ENCODE peak calls at places on chromosome 4, in four cellular contexts. G, O, E and B are unnamed samples.

GRCh38 chr4:85474818-85475630 is at the start of gene ARHGAP24:
- DNase-seq in G (peak; percentile 100), O (peak; percentile 32), E (peak; percentile 91), B (peak; percentile 95)

GRCh38 chr4:169723207-169723606 is 34.5 kb downstream of the HPF1 start:
- DNase-seq in G (peak; percentile 40), O (peak; percentile 30), E (no peak), B (no peak)

GRCh38 chr4:152325831-152326230 is 210.1 kb downstream of the FBXW7 start:
- DNase-seq in G (no peak), O (no peak), E (no peak), B (no peak)

GRCh38 chr4:94420356-94420755 is 31.4 kb upstream of the PDLIM5 start:
- DNase-seq in G (no peak), O (no peak), E (no peak), B (no peak)

GRCh38 chr4:98673978-98674377 is 15.6 kb upstream of the TSPAN5 start:
- DNase-seq in G (no peak), O (no peak), E (no peak), B (no peak)

GRCh38 chr4:138409670-138410069 is 167.5 kb upstream of the SLC7A11 start:
- DNase-seq in G (no peak), O (no peak), E (no peak), B (no peak)

GRCh38 chr4:121706595-121707021 is 9.8 kb upstream of the ANXA5 start:
- DNase-seq in G (peak; percentile 88), O (no peak), E (no peak), B (peak; percentile 81)

GRCh38 chr4:142778908-142779307 is 67.2 kb downstream of the INPP4B start:
- DNase-seq in G (no peak), O (no peak), E (no peak), B (no peak)

GRCh38 chr4:12902735-12903134 is 581.4 kb downstream of the RAB28 start:
- DNase-seq in G (no peak), O (no peak), E (no peak), B (peak; percentile 26)

GRCh38 chr4:120801171-120801758 is 121.3 kb downstream of the PRDM5 start:
- DNase-seq in G (peak; percentile 44), O (no peak), E (no peak), B (peak; percentile 87)

GRCh38 chr4:54498661-54499111 is 159.1 kb upstream of the KIT start:
- DNase-seq in G (peak; percentile 9), O (no peak), E (no peak), B (peak; percentile 73)

GRCh38 chr4:17511041-17511949 is 595 bp downstream of the QDPR start:
- DNase-seq in G (peak; percentile 41), O (peak; percentile 35), E (peak; percentile 82), B (peak; percentile 81)

GRCh38 chr4:185035284-185035683 is 17.0 kb downstream of the HELT start:
- DNase-seq in G (no peak), O (no peak), E (no peak), B (no peak)

DNA sequence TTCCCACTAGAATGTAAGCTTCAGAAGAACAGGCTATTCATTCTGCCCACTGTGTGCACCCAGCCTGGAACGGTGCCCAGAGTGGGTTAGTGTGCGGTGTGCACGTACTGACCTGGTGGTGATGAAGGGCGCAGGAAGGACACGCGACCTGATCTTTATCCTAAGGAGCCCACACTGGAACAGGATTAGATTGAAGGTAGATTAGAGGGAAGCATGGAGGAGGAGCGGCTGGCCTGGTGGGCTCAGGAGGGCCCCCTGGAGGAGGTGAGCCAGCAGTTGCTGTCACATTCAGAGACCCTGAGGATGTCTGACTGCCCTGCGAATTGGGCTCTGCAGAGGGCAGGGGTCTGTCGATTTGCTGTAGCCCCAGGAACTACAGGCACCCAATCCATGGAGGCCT is 73.1 kb downstream of the HTRA3 start:
- DNase-seq in G (no peak), O (no peak), E (no peak), B (no peak)
- TF ChIP-seq CTCF in G (no peak), O (peak; percentile 56), E (no peak), B (peak; percentile 8)

DNA sequence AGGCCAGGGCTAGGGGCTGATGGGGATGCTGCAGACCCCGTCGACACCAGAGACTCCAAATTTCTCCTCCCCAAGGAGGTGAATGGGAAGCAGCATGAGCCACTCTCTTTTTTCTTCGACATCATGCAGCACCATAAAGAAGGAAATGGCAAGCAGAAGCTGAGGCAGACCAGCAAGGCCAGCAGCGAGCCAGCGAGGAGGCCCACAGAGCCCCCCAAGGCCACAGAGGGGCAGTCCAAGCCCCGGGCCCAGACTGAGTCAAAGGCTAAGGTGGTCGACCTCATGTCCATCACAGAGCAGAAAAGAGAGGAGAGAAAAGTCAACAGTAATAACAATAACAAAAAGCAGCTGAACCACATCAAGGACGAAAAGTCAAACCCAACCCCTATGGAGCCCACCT is 56.1 kb downstream of the TNIP2 start:
- DNase-seq in G (no peak), O (no peak), E (no peak), B (no peak)
- H3K36me3 ChIP-seq in G (peaks cover 18% of the 10 kb centered on the region), O (peaks cover 88% of the 10 kb centered on the region), E (peaks cover 99% of the 10 kb centered on the region), B (peaks cover 94% of the 10 kb centered on the region)

DNA sequence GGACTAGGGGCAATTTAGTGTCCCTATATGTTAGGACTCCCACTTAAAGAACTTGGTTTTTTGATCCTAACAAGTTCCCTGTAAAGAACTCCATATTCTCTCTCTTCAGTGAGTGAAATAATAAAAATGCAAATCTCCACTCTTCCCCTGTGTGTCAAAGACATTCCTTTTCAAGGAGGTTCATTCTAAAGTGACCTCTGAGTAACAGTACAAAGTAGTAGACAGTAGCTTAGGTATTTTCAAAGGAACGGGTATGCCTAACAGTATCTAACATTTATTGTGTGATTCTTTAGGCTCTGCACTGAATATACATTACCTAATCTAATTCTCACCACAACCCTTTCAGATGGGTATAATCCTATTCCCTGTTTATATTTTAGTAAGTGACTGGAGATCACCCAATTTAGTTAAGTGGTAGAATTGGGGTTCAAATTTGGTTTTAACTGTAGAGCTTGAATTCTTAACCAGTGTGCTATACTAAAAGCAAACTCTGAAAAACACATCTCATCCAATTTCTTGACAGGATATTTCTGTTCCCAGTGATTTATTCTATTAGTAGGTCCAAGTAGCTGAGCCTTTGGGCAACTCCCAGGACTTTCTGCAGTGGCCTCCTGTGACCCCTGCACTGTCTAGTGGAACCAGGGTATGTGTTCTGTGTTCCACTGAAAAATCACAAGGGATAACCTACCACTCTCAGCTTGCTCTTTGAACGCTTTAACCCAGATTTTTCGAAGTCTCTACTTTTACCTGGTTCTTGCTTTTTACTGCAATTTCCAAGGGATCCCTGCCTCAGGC is 58.2 kb upstream of the SCOC start:
- DNase-seq in G (no peak), O (no peak), E (no peak), B (no peak)
- H3K4me3 ChIP-seq in G (no peak overlapping the region), O (no peak overlapping the region), E (no peak overlapping the region), B (no peak overlapping the region)

GRCh38 chr4:102541708-102542107 is 40.5 kb downstream of the NFKB1 start:
- DNase-seq in G (no peak), O (no peak), E (no peak), B (no peak)
- TF ChIP-seq CTCF in G (no peak), O (peak; percentile 46), E (no peak), B (no peak)

DNA sequence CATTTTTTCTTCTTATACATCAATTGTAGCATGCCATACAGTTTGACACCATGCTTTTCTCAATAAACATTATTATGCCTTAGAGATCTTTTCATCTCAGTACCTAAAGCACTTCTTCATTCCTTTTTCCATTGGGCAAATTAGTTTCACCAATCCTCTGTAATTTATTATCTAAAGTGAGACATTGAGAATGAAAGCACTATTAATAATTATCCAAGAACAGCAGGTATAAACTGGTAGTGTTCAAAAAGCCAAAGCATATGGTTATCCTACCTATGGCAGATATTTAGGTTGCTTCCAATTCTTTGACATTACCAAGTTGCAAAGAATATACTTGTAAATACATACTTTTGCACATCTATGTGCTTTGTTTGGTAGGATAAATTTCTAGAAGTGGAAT is 15.6 kb downstream of the LAMTOR3 start:
- DNase-seq in G (no peak), O (no peak), E (no peak), B (no peak)
- H3K36me3 ChIP-seq in G (peaks cover 7% of the 10 kb centered on the region), O (peaks cover 54% of the 10 kb centered on the region), E (peaks cover 60% of the 10 kb centered on the region), B (peaks cover 50% of the 10 kb centered on the region)

GRCh38 chr4:113026556-113026955 is 22.9 kb upstream of the ANK2 start:
- DNase-seq in G (no peak), O (no peak), E (no peak), B (no peak)

GRCh38 chr4:113016377-113016776 is 33.1 kb upstream of the ANK2 start:
- DNase-seq in G (no peak), O (no peak), E (no peak), B (no peak)

GRCh38 chr4:113024373-113024772 is 25.1 kb upstream of the ANK2 start:
- DNase-seq in G (no peak), O (no peak), E (no peak), B (no peak)

GRCh38 chr4:113020966-113021365 is 28.5 kb upstream of the ANK2 start:
- DNase-seq in G (peak; percentile 18), O (no peak), E (no peak), B (no peak)
- H3K4me3 ChIP-seq in G (no peak overlapping the region), O (no peak overlapping the region), E (no peak overlapping the region), B (no peak overlapping the region)

DNA sequence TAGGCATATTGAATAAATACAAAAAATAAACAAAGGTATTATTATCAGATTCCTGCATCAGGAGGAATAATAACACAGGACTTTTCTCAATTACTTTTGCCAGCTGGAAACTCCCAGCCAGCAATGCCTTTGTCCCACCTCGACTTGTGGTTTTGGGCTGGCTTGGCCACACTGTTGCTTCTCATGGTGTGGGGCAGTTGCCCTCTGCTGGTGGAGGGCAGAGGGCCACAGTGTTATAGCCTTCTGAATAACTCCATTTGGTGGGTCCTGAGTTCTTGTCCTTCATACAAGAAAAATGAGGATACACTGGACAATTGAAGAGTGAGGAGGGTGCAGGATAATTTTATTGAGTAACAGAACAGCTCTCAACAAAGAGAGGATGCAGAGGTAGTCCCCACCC is 1206.0 kb upstream of the ADGRL3 start:
- DNase-seq in G (no peak), O (no peak), E (no peak), B (no peak)
- TF ChIP-seq CTCF in G (no peak), O (no peak), E (no peak), B (no peak)

DNA sequence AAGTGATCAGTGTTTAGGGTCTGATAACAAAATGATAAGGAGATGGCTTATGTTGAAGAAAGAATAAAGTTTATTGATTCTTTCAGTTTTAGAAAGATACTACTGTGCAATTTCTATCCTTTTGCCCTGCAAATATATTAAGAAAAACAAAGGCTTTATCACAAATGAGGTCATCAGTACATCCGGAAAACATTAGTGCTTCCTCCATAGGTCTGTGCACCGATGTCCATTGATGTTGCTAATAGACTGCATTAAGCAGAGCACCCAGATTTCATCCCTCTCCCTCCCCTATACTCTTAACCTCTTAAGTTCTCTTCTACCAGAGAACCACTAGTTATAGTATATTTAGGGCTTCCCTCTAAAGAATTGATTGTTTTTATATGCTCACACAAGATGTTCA is 53.7 kb upstream of the HHIP start:
- DNase-seq in G (no peak), O (no peak), E (no peak), B (no peak)
- H3K36me3 ChIP-seq in G (no peaks in the 10 kb centered on the region), O (no peaks in the 10 kb centered on the region), E (no peaks in the 10 kb centered on the region), B (no peaks in the 10 kb centered on the region)

GRCh38 chr4:21118301-21118700 is 418.0 kb downstream of the PACRGL start:
- DNase-seq in G (no peak), O (no peak), E (no peak), B (no peak)
- H3K4me3 ChIP-seq in G (no peak overlapping the region), O (no peak overlapping the region), E (no peak overlapping the region), B (no peak overlapping the region)

DNA sequence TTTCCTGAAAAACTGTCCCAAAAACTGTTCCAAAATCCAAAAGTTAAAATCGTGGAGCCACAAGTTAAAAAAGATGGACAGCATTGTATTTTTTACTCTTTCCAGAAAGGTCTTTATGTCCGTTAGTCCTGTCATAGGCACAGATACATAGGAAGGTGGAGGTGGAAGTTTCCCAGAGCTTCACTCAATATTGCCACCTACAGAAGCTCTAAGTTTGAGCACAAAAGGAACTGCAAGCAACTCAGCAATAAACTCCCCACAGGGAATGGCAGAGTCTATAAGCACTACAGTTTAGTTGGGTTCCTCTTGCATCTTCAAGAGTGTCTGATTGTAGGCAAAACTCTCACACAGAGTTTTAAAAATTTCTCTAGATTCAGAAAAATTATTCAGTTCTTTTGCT is 22.0 kb upstream of the UGT2B4 start:
- DNase-seq in G (no peak), O (no peak), E (no peak), B (no peak)
- TF ChIP-seq CTCF in G (no peak), O (no peak), E (no peak), B (no peak)